ENCODE peak calls at places on chromosomes 16 and 17, in seven cellular contexts. One of them, this sample, is unnamed.

GRCh38 chr16:84278333-84278732 is 16.3 kb upstream of the WFDC1 start:
- DNase-seq in right lobe of liver: peak; percentile 6
- DNase-seq in lung: no peak
- DNase-seq in left lung: no peak
- DNase-seq in endothelial cell: no peak
- DNase-seq in AG04449: no peak
- DNase-seq in hepatocyte: no peak
- DNase-seq in this sample: no peak

GRCh38 chr16:67278773-67279295 is 498 bp upstream of the PLEKHG4 start:
- DNase-seq in left lung: no peak
- DNase-seq in endothelial cell: no peak
- DNase-seq in right lobe of liver: no peak
- DNase-seq in hepatocyte: no peak
- DNase-seq in AG04449: no peak
- DNase-seq in lung: no peak
- DNase-seq in this sample: no peak

GRCh38 chr17:78719630-78720298 is 62.3 kb downstream of the CYTH1 start:
- DNase-seq in right lobe of liver: no peak
- DNase-seq in AG04449: no peak
- DNase-seq in lung: no peak
- DNase-seq in endothelial cell: no peak
- DNase-seq in left lung: no peak
- DNase-seq in hepatocyte: no peak
- DNase-seq in this sample: no peak

GRCh38 chr16:80948886-80949502 is 57.7 kb downstream of the CMC2 start:
- DNase-seq in AG04449: no peak
- DNase-seq in right lobe of liver: no peak
- DNase-seq in left lung: no peak
- DNase-seq in hepatocyte: peak; percentile 51
- DNase-seq in endothelial cell: peak; percentile 64
- DNase-seq in lung: no peak
- DNase-seq in this sample: no peak

GRCh38 chr17:50640701-50641338 is 6.1 kb downstream of the ABCC3 start:
- DNase-seq in right lobe of liver: peak; percentile 80
- DNase-seq in lung: no peak
- DNase-seq in endothelial cell: no peak
- DNase-seq in hepatocyte: no peak
- DNase-seq in AG04449: no peak
- DNase-seq in left lung: peak; percentile 77
- DNase-seq in this sample: peak; percentile 76

GRCh38 chr16:28311913-28312312 is 19.6 kb downstream of the SBK1 start:
- DNase-seq in AG04449: no peak
- DNase-seq in lung: no peak
- DNase-seq in endothelial cell: no peak
- DNase-seq in right lobe of liver: no peak
- DNase-seq in left lung: no peak
- DNase-seq in hepatocyte: no peak
- DNase-seq in this sample: no peak

GRCh38 chr16:711548-712320 is 3.2 kb upstream of the METRN start:
- DNase-seq in lung: peak; percentile 72
- DNase-seq in endothelial cell: peak; percentile 92
- DNase-seq in right lobe of liver: peak; percentile 86
- DNase-seq in left lung: peak; percentile 84
- DNase-seq in AG04449: no peak
- DNase-seq in hepatocyte: peak; percentile 85
- DNase-seq in this sample: peak; percentile 76

GRCh38 chr16:49027420-49027819 is 254.2 kb downstream of the CBLN1 start:
- DNase-seq in hepatocyte: no peak
- DNase-seq in right lobe of liver: no peak
- DNase-seq in lung: no peak
- DNase-seq in endothelial cell: no peak
- DNase-seq in AG04449: no peak
- DNase-seq in left lung: no peak
- DNase-seq in this sample: no peak

GRCh38 chr17:74862108-74862901 is 2.6 kb upstream of the GRIN2C start:
- DNase-seq in endothelial cell: peak; percentile 83
- DNase-seq in right lobe of liver: no peak
- DNase-seq in hepatocyte: peak; percentile 76
- DNase-seq in left lung: peak; percentile 66
- DNase-seq in lung: peak; percentile 68
- DNase-seq in AG04449: no peak
- DNase-seq in this sample: peak; percentile 70

GRCh38 chr17:74639704-74640142 is 16.2 kb upstream of the CD300E start:
- DNase-seq in left lung: peak; percentile 50
- DNase-seq in AG04449: no peak
- DNase-seq in hepatocyte: no peak
- DNase-seq in lung: no peak
- DNase-seq in endothelial cell: no peak
- DNase-seq in right lobe of liver: no peak
- DNase-seq in this sample: peak; percentile 90

GRCh38 chr17:9329251-9329921 is 246.2 kb downstream of the STX8 start:
- DNase-seq in lung: no peak
- DNase-seq in left lung: no peak
- DNase-seq in right lobe of liver: no peak
- DNase-seq in hepatocyte: no peak
- DNase-seq in endothelial cell: no peak
- DNase-seq in AG04449: no peak
- DNase-seq in this sample: no peak

GRCh38 chr17:9322298-9322697 is 253.3 kb downstream of the STX8 start:
- DNase-seq in endothelial cell: peak; percentile 26
- DNase-seq in AG04449: no peak
- DNase-seq in left lung: no peak
- DNase-seq in lung: no peak
- DNase-seq in hepatocyte: no peak
- DNase-seq in right lobe of liver: no peak
- DNase-seq in this sample: no peak

GRCh38 chr17:9330140-9330902 is 245.3 kb downstream of the STX8 start:
- DNase-seq in endothelial cell: no peak
- DNase-seq in hepatocyte: no peak
- DNase-seq in lung: no peak
- DNase-seq in left lung: no peak
- DNase-seq in right lobe of liver: no peak
- DNase-seq in AG04449: no peak
- DNase-seq in this sample: no peak

GRCh38 chr17:9321862-9322261 is 253.8 kb downstream of the STX8 start:
- DNase-seq in right lobe of liver: no peak
- DNase-seq in endothelial cell: no peak
- DNase-seq in hepatocyte: no peak
- DNase-seq in left lung: no peak
- DNase-seq in AG04449: no peak
- DNase-seq in lung: no peak
- DNase-seq in this sample: no peak

DNA sequence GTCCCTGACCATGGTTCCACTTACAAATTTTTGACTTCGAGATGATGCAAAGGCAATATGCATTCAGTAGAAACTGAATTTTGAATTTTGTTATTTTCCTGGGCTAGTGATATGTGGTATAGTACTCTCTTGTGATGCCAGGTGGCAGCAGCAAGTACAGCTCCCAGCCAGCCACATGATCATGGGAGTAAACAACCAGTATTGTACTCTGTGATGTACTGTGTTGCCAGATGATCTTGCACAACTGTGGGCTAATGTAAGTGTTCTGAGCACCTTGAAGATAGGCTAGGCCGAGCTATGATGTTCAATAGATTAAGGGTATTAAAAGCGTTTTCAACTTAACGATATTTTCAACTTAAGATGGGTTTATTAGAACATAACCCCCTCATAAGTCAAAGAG is 250.8 kb downstream of the STX8 start:
- DNase-seq in lung: no peak
- DNase-seq in AG04449: no peak
- DNase-seq in endothelial cell: no peak
- DNase-seq in left lung: no peak
- DNase-seq in right lobe of liver: peak; percentile 65
- DNase-seq in hepatocyte: no peak
- DNase-seq in this sample: no peak
- TF ChIP-seq CTCF in lung: no peak
- TF ChIP-seq CTCF in AG04449: no peak
- TF ChIP-seq CTCF in endothelial cell: no peak
- TF ChIP-seq CTCF in left lung: no peak
- TF ChIP-seq CTCF in right lobe of liver: peak; percentile 40
- TF ChIP-seq CTCF in hepatocyte: peak; percentile 5
- TF ChIP-seq CTCF in this sample: no peak

GRCh38 chr16:6929868-6930267 is 402.8 kb upstream of the RBFOX1 start:
- DNase-seq in lung: no peak
- DNase-seq in right lobe of liver: no peak
- DNase-seq in left lung: no peak
- DNase-seq in AG04449: no peak
- DNase-seq in endothelial cell: no peak
- DNase-seq in hepatocyte: no peak
- DNase-seq in this sample: no peak

GRCh38 chr16:6926762-6927161 is 405.9 kb upstream of the RBFOX1 start:
- DNase-seq in hepatocyte: peak; percentile 16
- DNase-seq in endothelial cell: no peak
- DNase-seq in lung: no peak
- DNase-seq in left lung: no peak
- DNase-seq in AG04449: no peak
- DNase-seq in right lobe of liver: no peak
- DNase-seq in this sample: no peak

GRCh38 chr16:6926341-6926740 is 406.3 kb upstream of the RBFOX1 start:
- DNase-seq in left lung: no peak
- DNase-seq in right lobe of liver: no peak
- DNase-seq in lung: no peak
- DNase-seq in hepatocyte: no peak
- DNase-seq in AG04449: no peak
- DNase-seq in endothelial cell: no peak
- DNase-seq in this sample: no peak
- TF ChIP-seq CTCF in left lung: no peak
- TF ChIP-seq CTCF in right lobe of liver: no peak
- TF ChIP-seq CTCF in lung: no peak
- TF ChIP-seq CTCF in hepatocyte: no peak
- TF ChIP-seq CTCF in AG04449: no peak
- TF ChIP-seq CTCF in endothelial cell: no peak
- TF ChIP-seq CTCF in this sample: no peak

GRCh38 chr17:57084802-57085447 is at the start of gene AKAP1:
- DNase-seq in lung: peak; percentile 93
- DNase-seq in hepatocyte: peak; percentile 99
- DNase-seq in AG04449: no peak
- DNase-seq in right lobe of liver: peak; percentile 97
- DNase-seq in left lung: peak; percentile 96
- DNase-seq in endothelial cell: peak; percentile 98
- DNase-seq in this sample: peak; percentile 91
- TF ChIP-seq CTCF in lung: peak; percentile 24
- TF ChIP-seq CTCF in hepatocyte: peak; percentile 11
- TF ChIP-seq CTCF in AG04449: peak; percentile 49
- TF ChIP-seq CTCF in right lobe of liver: peak; percentile 30
- TF ChIP-seq CTCF in left lung: no peak
- TF ChIP-seq CTCF in endothelial cell: no peak
- TF ChIP-seq CTCF in this sample: no peak

GRCh38 chr17:65683428-65683827 is 122.0 kb upstream of the AXIN2 start:
- DNase-seq in lung: no peak
- DNase-seq in hepatocyte: no peak
- DNase-seq in AG04449: no peak
- DNase-seq in left lung: no peak
- DNase-seq in endothelial cell: no peak
- DNase-seq in right lobe of liver: no peak
- DNase-seq in this sample: no peak
- TF ChIP-seq CTCF in lung: no peak
- TF ChIP-seq CTCF in hepatocyte: no peak
- TF ChIP-seq CTCF in AG04449: no peak
- TF ChIP-seq CTCF in left lung: no peak
- TF ChIP-seq CTCF in endothelial cell: no peak
- TF ChIP-seq CTCF in right lobe of liver: no peak
- TF ChIP-seq CTCF in this sample: no peak

GRCh38 chr17:67998466-67998865 is 2.2 kb upstream of the C17orf58 start:
- DNase-seq in hepatocyte: no peak
- DNase-seq in lung: no peak
- DNase-seq in AG04449: no peak
- DNase-seq in endothelial cell: no peak
- DNase-seq in left lung: no peak
- DNase-seq in right lobe of liver: no peak
- DNase-seq in this sample: no peak

GRCh38 chr17:67993998-67994361 is 2.3 kb downstream of the C17orf58 start:
- DNase-seq in AG04449: no peak
- DNase-seq in lung: peak; percentile 51
- DNase-seq in right lobe of liver: no peak
- DNase-seq in hepatocyte: no peak
- DNase-seq in left lung: no peak
- DNase-seq in endothelial cell: no peak
- DNase-seq in this sample: no peak

GRCh38 chr17:67994827-67995567 is 1.3 kb downstream of the C17orf58 start:
- DNase-seq in hepatocyte: peak; percentile 24
- DNase-seq in endothelial cell: no peak
- DNase-seq in AG04449: peak; percentile 42
- DNase-seq in left lung: no peak
- DNase-seq in lung: no peak
- DNase-seq in right lobe of liver: no peak
- DNase-seq in this sample: no peak

GRCh38 chr17:67993153-67993997 is 2.9 kb downstream of the C17orf58 start:
- DNase-seq in left lung: peak; percentile 83
- DNase-seq in hepatocyte: peak; percentile 95
- DNase-seq in AG04449: no peak
- DNase-seq in right lobe of liver: peak; percentile 91
- DNase-seq in lung: peak; percentile 72
- DNase-seq in endothelial cell: peak; percentile 81
- DNase-seq in this sample: peak; percentile 68

DNA sequence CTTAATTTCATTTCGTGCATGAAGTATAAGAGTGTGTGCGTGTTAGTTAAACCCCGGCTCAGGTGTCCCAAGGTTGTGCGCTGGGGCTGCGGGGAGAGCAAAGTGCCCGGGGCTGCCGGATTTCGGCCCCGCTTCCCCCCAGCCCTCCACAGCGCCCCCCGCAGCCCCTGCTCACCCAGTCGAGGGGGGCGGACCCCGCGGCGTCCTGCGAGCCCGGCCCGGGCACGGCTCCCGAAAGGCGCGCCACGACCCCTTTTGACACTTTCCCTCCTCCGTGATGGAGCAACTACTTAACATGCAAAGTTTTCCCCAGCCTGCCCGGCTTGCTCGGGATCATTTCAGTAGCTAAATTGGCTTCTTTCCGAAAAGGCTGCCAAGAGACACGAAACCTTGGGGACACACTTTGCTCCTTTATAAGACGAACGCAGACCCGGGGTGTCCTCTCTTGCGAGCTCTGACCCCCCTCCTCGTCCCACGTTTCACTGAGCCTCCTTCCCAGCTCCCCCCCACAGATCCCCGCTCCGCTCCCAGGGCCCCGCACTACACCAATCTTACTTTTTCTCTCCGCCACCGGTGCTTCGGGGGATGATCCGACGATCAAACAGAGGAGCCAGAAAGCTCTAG is 589 bp downstream of the C17orf58 start:
- DNase-seq in left lung: no peak
- DNase-seq in AG04449: no peak
- DNase-seq in lung: no peak
- DNase-seq in endothelial cell: peak; percentile 12
- DNase-seq in right lobe of liver: no peak
- DNase-seq in hepatocyte: peak; percentile 29
- DNase-seq in this sample: no peak
- TF ChIP-seq CTCF in left lung: no peak
- TF ChIP-seq CTCF in AG04449: no peak
- TF ChIP-seq CTCF in lung: no peak
- TF ChIP-seq CTCF in endothelial cell: no peak
- TF ChIP-seq CTCF in right lobe of liver: no peak
- TF ChIP-seq CTCF in hepatocyte: no peak
- TF ChIP-seq CTCF in this sample: no peak

This sample was measured in CD14-positive monocyte.